ENCODE peak calls at places on chromosomes 3 and 15, in seven cellular contexts. One of them, this sample, is unnamed.

GRCh38 chr15:62439543-62440016 is 274.5 kb upstream of the C2CD4B start:
- DNase-seq in heart left ventricle: no peak
- DNase-seq in K562: no peak
- DNase-seq in NB4: no peak
- DNase-seq in tibial nerve: peak
- DNase-seq in right lobe of liver: no peak
- DNase-seq in uterus: peak
- DNase-seq in this sample: no peak

GRCh38 chr3:72441284-72441994 is 406.8 kb downstream of the SHQ1 start:
- DNase-seq in heart left ventricle: no peak
- DNase-seq in uterus: no peak
- DNase-seq in NB4: no peak
- DNase-seq in K562: no peak
- DNase-seq in right lobe of liver: no peak
- DNase-seq in tibial nerve: no peak
- DNase-seq in this sample: peak

GRCh38 chr3:9204253-9205005 is 45.0 kb downstream of the SRGAP3 start:
- DNase-seq in K562: no peak
- DNase-seq in NB4: no peak
- DNase-seq in heart left ventricle: no peak
- DNase-seq in right lobe of liver: no peak
- DNase-seq in tibial nerve: no peak
- DNase-seq in uterus: no peak
- DNase-seq in this sample: peak

GRCh38 chr15:60729850-60730458 is 251.0 kb upstream of the ICE2 start:
- DNase-seq in NB4: no peak
- DNase-seq in heart left ventricle: no peak
- DNase-seq in right lobe of liver: no peak
- DNase-seq in tibial nerve: no peak
- DNase-seq in uterus: no peak
- DNase-seq in K562: no peak
- DNase-seq in this sample: no peak

GRCh38 chr15:41969851-41970431 is 2.4 kb downstream of the EHD4 start:
- DNase-seq in heart left ventricle: no peak
- DNase-seq in NB4: peak
- DNase-seq in K562: no peak
- DNase-seq in uterus: no peak
- DNase-seq in right lobe of liver: peak
- DNase-seq in tibial nerve: no peak
- DNase-seq in this sample: no peak

GRCh38 chr3:16444344-16444743 is 69.2 kb downstream of the RFTN1 start:
- DNase-seq in heart left ventricle: no peak
- DNase-seq in K562: no peak
- DNase-seq in right lobe of liver: no peak
- DNase-seq in NB4: no peak
- DNase-seq in tibial nerve: no peak
- DNase-seq in uterus: no peak
- DNase-seq in this sample: no peak

GRCh38 chr3:69342074-69342473 is 43.8 kb downstream of the FRMD4B start:
- DNase-seq in heart left ventricle: no peak
- DNase-seq in NB4: no peak
- DNase-seq in K562: no peak
- DNase-seq in tibial nerve: no peak
- DNase-seq in uterus: no peak
- DNase-seq in right lobe of liver: no peak
- DNase-seq in this sample: no peak

GRCh38 chr3:59237121-59237520 is 187.3 kb upstream of the CFAP20DC start:
- DNase-seq in NB4: no peak
- DNase-seq in uterus: no peak
- DNase-seq in right lobe of liver: no peak
- DNase-seq in heart left ventricle: no peak
- DNase-seq in K562: no peak
- DNase-seq in tibial nerve: no peak
- DNase-seq in this sample: no peak

GRCh38 chr3:127002195-127003174 is 19.6 kb downstream of the PLXNA1 start:
- DNase-seq in tibial nerve: peak
- DNase-seq in right lobe of liver: peak
- DNase-seq in NB4: peak
- DNase-seq in uterus: peak
- DNase-seq in heart left ventricle: peak
- DNase-seq in K562: peak
- DNase-seq in this sample: no peak

GRCh38 chr3:107957506-107957905 is 133.3 kb downstream of the CD47 start:
- DNase-seq in NB4: no peak
- DNase-seq in right lobe of liver: no peak
- DNase-seq in K562: no peak
- DNase-seq in tibial nerve: no peak
- DNase-seq in heart left ventricle: no peak
- DNase-seq in uterus: no peak
- DNase-seq in this sample: no peak
- TF ChIP-seq POLR2A in NB4: no peak
- TF ChIP-seq POLR2A in right lobe of liver: no peak
- TF ChIP-seq POLR2A in K562: no peak
- TF ChIP-seq POLR2A in tibial nerve: no peak
- TF ChIP-seq POLR2A in heart left ventricle: no peak
- TF ChIP-seq POLR2A in uterus: no peak
- TF ChIP-seq POLR2A in this sample: no peak

GRCh38 chr15:45402955-45403892 is 24.9 kb upstream of the GATM start:
- DNase-seq in right lobe of liver: peak
- DNase-seq in NB4: peak
- DNase-seq in tibial nerve: no peak
- DNase-seq in uterus: no peak
- DNase-seq in K562: peak
- DNase-seq in heart left ventricle: peak
- DNase-seq in this sample: peak
- TF ChIP-seq POLR2A in right lobe of liver: no peak
- TF ChIP-seq POLR2A in NB4: no peak
- TF ChIP-seq POLR2A in tibial nerve: no peak
- TF ChIP-seq POLR2A in uterus: no peak
- TF ChIP-seq POLR2A in K562: no peak
- TF ChIP-seq POLR2A in heart left ventricle: no peak
- TF ChIP-seq POLR2A in this sample: no peak

DNA sequence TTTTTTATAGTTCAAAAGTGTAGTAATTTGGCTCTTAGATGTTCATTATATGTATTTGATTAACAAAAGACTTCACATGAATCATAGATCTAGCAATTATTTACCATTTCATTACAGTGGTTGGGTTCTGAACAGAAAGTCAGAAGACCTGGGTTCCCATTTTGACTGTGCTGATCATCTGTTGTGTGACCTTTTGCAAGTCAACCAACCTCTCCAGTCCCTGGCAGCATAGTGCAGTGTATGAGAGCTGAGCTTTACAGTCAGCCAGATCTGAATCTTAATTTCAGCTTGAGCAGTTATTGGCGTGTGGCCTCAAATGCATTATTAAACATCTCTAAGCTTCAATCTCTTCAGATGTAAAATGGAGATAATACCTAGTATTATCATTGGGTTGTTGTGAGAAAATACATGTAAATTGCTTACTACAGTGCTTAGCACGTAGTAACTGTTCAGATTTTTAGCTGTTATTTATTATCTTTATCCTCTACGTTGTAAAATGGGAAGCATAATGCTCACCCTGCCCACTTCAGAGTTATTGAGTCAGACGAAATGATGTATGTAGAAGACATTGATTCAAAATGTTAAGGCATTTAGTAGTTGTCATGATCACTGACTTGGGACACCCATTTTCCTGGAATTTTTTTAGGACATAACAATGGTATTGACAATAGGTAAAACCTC is 104.0 kb downstream of the KLHL25 start:
- DNase-seq in uterus: no peak
- DNase-seq in tibial nerve: no peak
- DNase-seq in K562: no peak
- DNase-seq in heart left ventricle: no peak
- DNase-seq in right lobe of liver: no peak
- DNase-seq in NB4: peak
- DNase-seq in this sample: peak
- TF ChIP-seq POLR2A in uterus: no peak
- TF ChIP-seq POLR2A in tibial nerve: no peak
- TF ChIP-seq POLR2A in K562: no peak
- TF ChIP-seq POLR2A in heart left ventricle: no peak
- TF ChIP-seq POLR2A in right lobe of liver: no peak
- TF ChIP-seq POLR2A in NB4: no peak
- TF ChIP-seq POLR2A in this sample: no peak

GRCh38 chr15:29687939-29688884 is 134.1 kb downstream of the TJP1 start:
- DNase-seq in tibial nerve: no peak
- DNase-seq in NB4: no peak
- DNase-seq in heart left ventricle: no peak
- DNase-seq in K562: no peak
- DNase-seq in uterus: peak
- DNase-seq in right lobe of liver: no peak
- DNase-seq in this sample: no peak
- TF ChIP-seq POLR2A in tibial nerve: no peak
- TF ChIP-seq POLR2A in NB4: no peak
- TF ChIP-seq POLR2A in heart left ventricle: no peak
- TF ChIP-seq POLR2A in K562: no peak
- TF ChIP-seq POLR2A in uterus: no peak
- TF ChIP-seq POLR2A in right lobe of liver: no peak
- TF ChIP-seq POLR2A in this sample: no peak

DNA sequence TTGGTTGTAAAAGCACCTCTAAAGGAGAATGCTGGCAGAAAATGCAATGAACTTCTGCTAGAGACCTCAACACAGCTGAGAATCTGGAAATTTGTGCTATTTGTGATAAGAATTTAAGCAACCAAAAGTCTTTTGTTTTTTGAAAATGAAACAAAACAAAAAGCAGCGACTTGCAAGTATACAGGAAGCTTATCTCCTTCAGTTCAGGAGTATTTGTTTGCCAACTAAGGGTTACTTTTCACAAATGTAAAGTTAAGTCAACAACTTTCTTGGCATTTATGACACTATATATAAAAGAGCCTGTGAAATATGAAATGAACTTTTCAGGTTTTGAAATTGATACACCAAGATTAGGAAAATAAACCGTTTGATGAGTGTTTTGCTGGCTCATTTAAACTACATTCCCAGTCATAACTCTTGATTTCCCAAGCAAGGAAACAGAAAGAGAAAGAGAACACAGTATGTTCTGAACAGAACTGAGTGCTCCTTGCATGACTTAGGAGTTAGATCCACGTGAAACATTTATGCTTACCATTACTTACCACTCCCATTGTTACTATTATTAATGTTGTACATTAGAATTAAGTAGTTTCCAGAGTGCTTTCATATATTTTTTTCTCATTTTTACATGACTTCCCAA is 92.3 kb upstream of the COL8A1 start:
- DNase-seq in NB4: no peak
- DNase-seq in uterus: no peak
- DNase-seq in tibial nerve: no peak
- DNase-seq in K562: no peak
- DNase-seq in right lobe of liver: no peak
- DNase-seq in heart left ventricle: no peak
- DNase-seq in this sample: no peak
- TF ChIP-seq POLR2A in NB4: no peak
- TF ChIP-seq POLR2A in uterus: no peak
- TF ChIP-seq POLR2A in tibial nerve: no peak
- TF ChIP-seq POLR2A in K562: no peak
- TF ChIP-seq POLR2A in right lobe of liver: no peak
- TF ChIP-seq POLR2A in heart left ventricle: no peak
- TF ChIP-seq POLR2A in this sample: no peak